ENCODE peak calls at places on chromosome 21, in six cellular contexts. M is body of pancreas, V is foreskin fibroblast, A is lower lobe of right lung, G is choroid plexus epithelial cell, I is GM19239. P is an unnamed sample.

GRCh38 chr21:17658931-17659330 is 46.2 kb upstream of the BTG3 start:
- DNase-seq in M (no peak), A (no peak), V (no peak), I (no peak), G (no peak), P (no peak)

GRCh38 chr21:45517249-45518065 is 24.8 kb downstream of the SLC19A1 start:
- DNase-seq in M (no peak), V (peak), A (peak), G (peak), I (no peak), P (peak)

GRCh38 chr21:46055863-46056281 is 42.0 kb upstream of the COL6A2 start:
- DNase-seq in V (peak), M (no peak), G (no peak), A (peak), I (no peak), P (no peak)

GRCh38 chr21:41316200-41316599 is 401 bp upstream of the FAM3B start:
- DNase-seq in A (no peak), I (no peak), M (peak), V (no peak), G (no peak), P (no peak)

GRCh38 chr21:30831194-30831765 is 1.7 kb upstream of the KRTAP7-1 start:
- DNase-seq in M (peak), A (no peak), G (peak), I (no peak), V (peak), P (no peak)

GRCh38 chr21:26881504-26882228 is 36.5 kb upstream of the ADAMTS1 start:
- DNase-seq in V (peak), M (no peak), I (no peak), A (no peak), G (peak), P (no peak)

GRCh38 chr21:42763578-42764442 is 110.4 kb downstream of the PDE9A start:
- DNase-seq in I (no peak), M (no peak), A (peak), G (no peak), V (no peak), P (peak)

GRCh38 chr21:38768385-38769071 is 37.2 kb upstream of the ETS2 start:
- DNase-seq in I (no peak), V (peak), G (peak), M (no peak), A (no peak), P (no peak)

GRCh38 chr21:36422279-36423098 is 37.3 kb downstream of the CHAF1B start:
- DNase-seq in V (peak), I (peak), G (peak), A (peak), M (peak), P (no peak)

GRCh38 chr21:15015622-15016471 is 49.0 kb downstream of the NRIP1 start:
- DNase-seq in I (no peak), G (peak), A (no peak), V (peak), M (no peak), P (no peak)

GRCh38 chr21:32090961-32091360 is 187.9 kb downstream of the MIS18A start:
- DNase-seq in G (no peak), I (no peak), A (no peak), M (no peak), V (no peak), P (no peak)

GRCh38 chr21:38121888-38122705 is 134.7 kb upstream of the KCNJ15 start:
- DNase-seq in M (no peak), A (no peak), G (no peak), V (no peak), I (no peak), P (no peak)

GRCh38 chr21:33441489-33442477 is 38.0 kb downstream of the TMEM50B start:
- DNase-seq in M (no peak), A (peak), G (peak), V (peak), I (peak), P (peak)

GRCh38 chr21:33940164-33940563 is 24.6 kb upstream of the ATP5PO start:
- DNase-seq in M (no peak), I (no peak), G (no peak), V (peak), A (no peak), P (no peak)